ENCODE peak calls at places on chromosomes 2 and 18, in eight cellular contexts. H is prostate gland; F is pancreas; X is CD8-positive, alpha-beta memory T cell; C is stomach; O is IMR-90; U is HCT116; S is uterus. P is an unnamed sample.
A peak's percentile ranks its signal among the peaks of the same experiment; 100 is the strongest.

GRCh38 chr2:64213607-64214275 is 69.5 kb upstream of the PELI1 start:
- DNase-seq in F (no peak), O (no peak), X (no peak), C (no peak), H (no peak), U (no peak), S (no peak), P (no peak)

GRCh38 chr2:600542-601386 is 76.4 kb downstream of the TMEM18 start:
- DNase-seq in C (no peak), S (no peak), U (no peak), X (no peak), F (no peak), O (no peak), H (no peak), P (no peak)

GRCh38 chr18:2905802-2906521 is 59.2 kb downstream of the EMILIN2 start:
- DNase-seq in C (peak; percentile 50), U (peak; percentile 33), O (no peak), X (peak; percentile 29), H (no peak), F (peak; percentile 23), S (peak; percentile 73), P (peak; percentile 78)

GRCh38 chr2:7905756-7906155 is 776.1 kb upstream of the ID2 start:
- DNase-seq in U (no peak), X (no peak), S (no peak), H (no peak), F (no peak), O (no peak), C (no peak), P (no peak)

GRCh38 chr2:86336350-86337234 is 834 bp downstream of the REEP1 start:
- DNase-seq in F (peak; percentile 24), S (peak; percentile 17), C (no peak), O (no peak), X (no peak), U (no peak), H (no peak), P (peak; percentile 21)

GRCh38 chr2:169290433-169290832 is 71.9 kb downstream of the LRP2 start:
- DNase-seq in U (no peak), O (no peak), X (no peak), C (no peak), H (no peak), S (no peak), F (no peak), P (no peak)

GRCh38 chr2:20674974-20675679 is 8.2 kb downstream of the GDF7 start:
- DNase-seq in U (no peak), X (no peak), O (peak; percentile 87), C (no peak), S (peak; percentile 83), F (no peak), H (no peak), P (no peak)

GRCh38 chr2:220175967-220176366 is 548.5 kb downstream of the SLC4A3 start:
- DNase-seq in H (no peak), S (no peak), X (no peak), U (no peak), C (no peak), F (no peak), O (peak; percentile 36), P (no peak)

GRCh38 chr2:182852787-182853186 is 13.7 kb downstream of the FRZB start:
- DNase-seq in H (no peak), F (no peak), X (no peak), S (no peak), O (no peak), C (no peak), U (no peak), P (no peak)

GRCh38 chr2:33009249-33009648 is 62.5 kb downstream of the LTBP1 start:
- DNase-seq in C (no peak), O (no peak), F (no peak), X (no peak), H (no peak), U (no peak), S (no peak), P (no peak)

GRCh38 chr2:111226797-111227700 is 106.3 kb downstream of the BCL2L11 start:
- DNase-seq in O (peak; percentile 37), U (no peak), S (no peak), F (no peak), H (no peak), C (no peak), X (no peak), P (no peak)

GRCh38 chr2:70124983-70125480 is 37.8 kb downstream of the PCBP1 start:
- DNase-seq in F (peak; percentile 63), S (peak; percentile 67), C (peak; percentile 61), U (no peak), O (peak; percentile 31), X (peak; percentile 76), H (peak; percentile 39), P (peak; percentile 66)

GRCh38 chr2:109351164-109351756 is 222.3 kb downstream of the SH3RF3 start:
- DNase-seq in C (peak; percentile 82), X (no peak), U (no peak), S (no peak), O (peak; percentile 87), H (peak; percentile 56), F (peak; percentile 77), P (peak; percentile 70)

GRCh38 chr2:72630767-72631166 is 195.1 kb downstream of the EXOC6B start:
- DNase-seq in X (no peak), O (peak; percentile 49), F (no peak), H (no peak), U (no peak), C (no peak), S (no peak), P (no peak)

GRCh38 chr2:195535911-195536522 is 121.0 kb upstream of the SLC39A10 start:
- DNase-seq in U (no peak), X (peak; percentile 74), H (no peak), S (no peak), C (no peak), O (no peak), F (no peak), P (no peak)

DNA sequence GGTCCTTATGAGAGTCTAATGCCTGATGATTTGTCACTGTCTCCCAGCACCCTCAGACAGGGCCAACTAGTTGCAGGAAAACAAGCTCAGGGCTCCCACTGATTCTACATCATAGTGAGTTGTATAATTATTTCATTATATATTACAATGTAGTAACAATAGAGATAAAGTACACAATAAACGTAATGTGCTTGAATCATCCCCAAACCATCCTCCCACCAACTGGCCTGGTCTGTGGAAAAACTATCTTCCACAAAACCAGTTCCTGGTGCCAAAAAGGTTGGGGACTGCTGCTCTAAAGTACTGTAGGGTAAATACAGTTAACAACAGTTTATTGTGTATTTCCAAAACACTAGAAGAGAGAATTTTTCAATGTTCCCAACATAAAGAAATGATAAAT is 91.8 kb upstream of the TFCP2L1 start:
- DNase-seq in C (no peak), S (no peak), H (no peak), X (no peak), O (peak; percentile 74), U (no peak), F (no peak), P (no peak)
- H3K27ac ChIP-seq in C (no peak overlapping the region), S (no peak overlapping the region), H (no peak overlapping the region), X (no peak overlapping the region), O (no peak overlapping the region), U (no peak overlapping the region), F (no peak overlapping the region), P (no peak overlapping the region)

GRCh38 chr2:164842624-164842966 is 972 bp upstream of the COBLL1 start:
- DNase-seq in C (no peak), S (no peak), F (no peak), H (no peak), U (no peak), O (no peak), X (no peak), P (no peak)
- H3K4me3 ChIP-seq in C (peak overlapping the region; percentile 81), S (no peak overlapping the region), F (no peak overlapping the region), H (no peak overlapping the region), U (peak overlapping the region; percentile 81), O (no peak overlapping the region), X (no peak overlapping the region), P (peak overlapping the region; percentile 90)

GRCh38 chr2:5694016-5694690 is 2.0 kb downstream of the SOX11 start:
- DNase-seq in X (no peak), O (peak; percentile 25), H (no peak), C (no peak), S (no peak), F (no peak), U (no peak), P (no peak)
- H3K27ac ChIP-seq in X (no peak overlapping the region), O (peak overlapping the region; percentile 74), H (no peak overlapping the region), C (no peak overlapping the region), S (no peak overlapping the region), F (no peak overlapping the region), U (no peak overlapping the region), P (no peak overlapping the region)

GRCh38 chr2:218369374-218369773 is 12.7 kb upstream of the SLC11A1 start:
- DNase-seq in X (no peak), H (no peak), F (no peak), U (no peak), C (no peak), S (no peak), O (no peak), P (no peak)

GRCh38 chr2:218368150-218368528 is 11.5 kb downstream of the CATIP start:
- DNase-seq in U (no peak), S (no peak), H (no peak), X (no peak), F (no peak), C (no peak), O (no peak), P (no peak)

GRCh38 chr2:218368621-218369153 is 12.0 kb downstream of the CATIP start:
- DNase-seq in S (peak; percentile 63), U (no peak), H (peak; percentile 56), C (no peak), X (no peak), F (no peak), O (no peak), P (no peak)

GRCh38 chr2:218367415-218368149 is 10.9 kb downstream of the CATIP start:
- DNase-seq in X (peak; percentile 71), O (peak; percentile 32), F (peak; percentile 84), U (peak; percentile 60), H (peak; percentile 67), S (peak; percentile 87), C (peak; percentile 89), P (peak; percentile 93)

DNA sequence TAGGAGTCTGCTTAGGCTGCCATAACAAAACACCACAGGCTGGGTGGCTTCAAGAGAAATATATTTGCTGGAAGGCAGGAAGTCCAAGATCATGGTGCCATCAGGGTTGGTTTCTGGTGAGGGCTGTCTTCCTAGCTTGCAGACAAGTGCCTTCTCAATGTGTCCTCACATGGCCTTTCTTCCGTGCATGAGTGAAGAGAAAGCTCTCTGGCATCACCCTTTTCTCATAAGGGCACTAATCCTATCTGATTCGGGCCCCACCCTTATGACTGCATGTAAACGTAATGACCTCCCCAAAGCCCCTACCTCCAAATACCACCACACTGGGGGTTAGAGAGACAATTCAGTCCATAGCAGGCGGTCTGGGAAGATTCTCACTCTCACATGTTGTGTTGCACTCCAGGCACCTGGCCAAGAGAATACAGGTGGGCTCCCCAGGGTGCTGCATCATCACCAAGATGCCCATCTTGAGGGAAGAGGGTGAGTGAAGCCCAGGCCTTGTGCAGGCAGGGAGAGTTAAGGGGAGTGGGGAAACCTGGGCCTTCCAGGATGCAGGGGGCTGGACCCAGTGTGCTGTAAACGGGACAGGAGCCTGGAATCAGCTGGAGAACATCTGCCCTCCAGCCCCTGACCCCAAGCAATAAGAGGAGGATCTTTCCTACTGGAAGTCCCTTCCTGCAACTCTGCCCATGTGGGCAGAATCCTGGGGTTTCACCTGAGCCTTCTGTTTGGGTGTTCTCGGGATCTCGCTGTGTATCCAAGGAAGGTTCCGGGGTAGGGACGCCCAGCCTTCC is 10.2 kb downstream of the CATIP start:
- DNase-seq in U (no peak), X (no peak), C (no peak), H (no peak), S (no peak), F (no peak), O (no peak), P (no peak)
- H3K4me3 ChIP-seq in U (peak overlapping the region; percentile 69), X (peak overlapping the region; percentile 71), C (peak overlapping the region; percentile 64), H (peak overlapping the region; percentile 44), S (no peak overlapping the region), F (peak overlapping the region; percentile 11), O (no peak overlapping the region), P (peak overlapping the region; percentile 76)

P was measured in left ventricle myocardium inferior.